ENCODE peak calls at places on chromosomes 12 and 14, in four cellular contexts. D, H, L and F are unnamed samples.

GRCh38 chr12:130768120-130768519 is 52.0 kb upstream of the RIMBP2 start:
- DNase-seq in L (no peak), H (no peak), D (no peak), F (no peak)

GRCh38 chr12:95440401-95440800 is 33.6 kb upstream of the METAP2 start:
- DNase-seq in H (peak; percentile 49), L (no peak), D (peak; percentile 54), F (no peak)

GRCh38 chr12:13594731-13595514 is 386.5 kb downstream of the GRIN2B start:
- DNase-seq in L (no peak), H (no peak), D (no peak), F (no peak)

GRCh38 chr12:76303365-76303764 is 44.9 kb downstream of the BBS10 start:
- DNase-seq in L (no peak), D (no peak), H (no peak), F (no peak)

GRCh38 chr12:118035194-118036041 is 18.9 kb downstream of the RFC5 start:
- DNase-seq in L (no peak), H (peak; percentile 58), D (peak; percentile 23), F (no peak)

GRCh38 chr12:3215410-3215975 is 138.3 kb downstream of the TSPAN9 start:
- DNase-seq in H (no peak), D (no peak), L (no peak), F (no peak)

GRCh38 chr12:130803707-130804106 is 35.3 kb downstream of the STX2 start:
- DNase-seq in L (no peak), D (peak; percentile 10), H (no peak), F (no peak)

GRCh38 chr14:77991128-77991772 is 178.9 kb upstream of the NRXN3 start:
- DNase-seq in D (no peak), L (no peak), H (no peak), F (no peak)

GRCh38 chr12:63846249-63846967 is 1.9 kb downstream of the SRGAP1 start:
- DNase-seq in H (peak; percentile 68), D (no peak), L (no peak), F (no peak)

GRCh38 chr12:58915634-58916033 is 4.7 kb downstream of the LRIG3 start:
- DNase-seq in L (no peak), D (peak; percentile 64), H (no peak), F (no peak)

GRCh38 chr14:104451474-104451873 is 128.1 kb upstream of the C14orf180 start:
- DNase-seq in D (no peak), L (no peak), H (no peak), F (no peak)

GRCh38 chr14:96811265-96811664 is 14.1 kb downstream of the VRK1 start:
- DNase-seq in L (no peak), D (peak; percentile 48), H (no peak), F (no peak)

GRCh38 chr12:45458854-45459807 is 243.2 kb downstream of the ANO6 start:
- DNase-seq in D (peak; percentile 97), H (no peak), L (no peak), F (no peak)

GRCh38 chr12:54160807-54161480 is 27.8 kb downstream of the SMUG1 start:
- DNase-seq in H (no peak), L (no peak), D (no peak), F (no peak)

GRCh38 chr14:27929823-27930347 is 836.7 kb upstream of the FOXG1 start:
- DNase-seq in D (no peak), L (no peak), H (no peak), F (no peak)

GRCh38 chr14:69877492-69877891 is 1.7 kb upstream of the SMOC1 start:
- DNase-seq in H (peak; percentile 6), D (peak; percentile 52), L (no peak), F (no peak)

GRCh38 chr14:104772707-104773504 is 20.0 kb downstream of the SIVA1 start:
- DNase-seq in L (no peak), D (no peak), H (no peak), F (no peak)

GRCh38 chr14:46054526-46054925 is 597.1 kb downstream of the RPL10L start:
- DNase-seq in D (peak; percentile 61), H (peak; percentile 1), L (no peak), F (no peak)

GRCh38 chr12:42485823-42486222 is 103.7 kb downstream of the PRICKLE1 start:
- DNase-seq in H (no peak), L (no peak), D (no peak), F (no peak)

GRCh38 chr14:93231129-93231979 is 24.3 kb downstream of the UBR7 start:
- DNase-seq in L (no peak), D (peak; percentile 59), H (no peak), F (no peak)

GRCh38 chr12:50166776-50167025 is 468 bp downstream of the CERS5 start:
- DNase-seq in H (no peak), D (no peak), L (no peak), F (peak; percentile 77)

GRCh38 chr14:102371361-102371760 is 8.6 kb downstream of the TECPR2 start:
- DNase-seq in L (no peak), H (no peak), D (no peak), F (no peak)

GRCh38 chr14:98960617-98961013 is 311.4 kb downstream of the BCL11B start:
- DNase-seq in L (no peak), D (no peak), H (no peak), F (no peak)

GRCh38 chr12:73352826-73353225 is 1080.7 kb downstream of the TRHDE start:
- DNase-seq in L (no peak), H (no peak), D (no peak), F (no peak)

GRCh38 chr14:51603495-51603894 is 48.2 kb upstream of the FRMD6 start:
- DNase-seq in H (no peak), D (peak; percentile 77), L (no peak), F (no peak)

GRCh38 chr12:122752464-122753212 is at the start of gene DENR:
- DNase-seq in L (peak; percentile 98), D (peak; percentile 97), H (peak; percentile 99), F (peak; percentile 100)